ENCODE peak calls at places on chromosomes 4 and X, in six cellular contexts. L is sigmoid colon, Q is suprapubic skin, G is H1, M is prostate gland, R is upper lobe of left lung. F is an unnamed sample.

GRCh38 chr4:139950568-139950967 is 203.4 kb downstream of the MAML3 start:
- DNase-seq in Q (no peak), L (no peak), M (no peak), R (peak; percentile 44), G (no peak), F (no peak)

GRCh38 chr4:127967141-127967775 is 2.1 kb downstream of the ABHD18 start:
- DNase-seq in R (no peak), M (no peak), L (no peak), Q (no peak), G (no peak), F (no peak)

GRCh38 chr4:15434086-15434485 is 6.3 kb downstream of the C1QTNF7 start:
- DNase-seq in L (no peak), Q (no peak), M (no peak), R (no peak), G (no peak), F (no peak)

GRCh38 chr4:164856396-164856795 is 20.6 kb upstream of the APELA start:
- DNase-seq in R (no peak), L (no peak), Q (no peak), G (no peak), M (no peak), F (no peak)

GRCh38 chr4:97370581-97370980 is 772.7 kb downstream of the STPG2 start:
- DNase-seq in Q (no peak), L (no peak), M (no peak), R (no peak), G (no peak), F (no peak)

GRCh38 chr4:152970102-152970820 is 34.1 kb downstream of the FHDC1 start:
- DNase-seq in G (no peak), M (no peak), R (no peak), L (no peak), Q (no peak), F (peak; percentile 18)

GRCh38 chr4:79764118-79764517 is 308.9 kb downstream of the ANTXR2 start:
- DNase-seq in L (no peak), R (no peak), Q (no peak), G (no peak), M (no peak), F (no peak)

GRCh38 chr4:189232274-189232673 is 708.4 kb upstream of the FRG1 start:
- DNase-seq in R (no peak), Q (no peak), M (peak; percentile 12), L (no peak), G (no peak), F (no peak)

GRCh38 chr4:182142146-182143085 is 100.8 kb upstream of the TENM3 start:
- DNase-seq in M (no peak), L (no peak), R (no peak), Q (no peak), G (peak; percentile 84), F (no peak)

DNA sequence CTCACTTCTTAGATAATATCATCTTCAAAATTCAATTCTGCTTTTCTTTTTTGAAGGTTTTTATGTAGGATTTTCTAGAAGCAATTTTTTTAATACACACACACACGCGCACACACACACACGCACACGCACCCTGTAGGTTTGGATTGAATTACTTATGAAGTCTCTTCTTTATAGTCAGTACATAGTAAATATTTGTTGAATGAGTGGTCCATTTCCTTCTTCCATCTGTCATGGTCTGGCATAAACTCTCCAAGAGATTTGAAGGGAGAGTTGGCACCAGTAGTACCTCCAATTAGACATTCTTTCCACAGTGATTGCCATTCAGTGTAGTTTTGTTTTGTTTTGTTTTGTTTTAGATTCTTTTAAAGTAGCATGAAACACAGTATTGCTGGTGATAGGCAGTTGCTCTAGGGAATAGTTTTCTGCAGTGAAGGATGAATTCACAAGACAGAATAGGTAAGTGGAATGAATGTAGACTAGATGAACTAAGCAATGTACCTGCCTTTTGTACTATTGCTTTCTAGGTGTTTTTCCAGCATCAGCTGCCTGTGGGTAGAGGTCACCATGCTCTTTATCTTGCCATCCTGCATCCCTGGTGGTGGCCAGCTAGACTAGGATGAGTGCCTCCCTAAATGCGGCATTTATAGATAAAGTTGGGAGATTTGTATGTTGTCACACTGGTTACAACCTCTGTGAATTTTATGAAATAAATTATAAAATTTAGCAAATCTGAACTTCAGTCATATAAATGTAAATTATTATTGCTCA is 20.5 kb downstream of the PDLIM5 start:
- DNase-seq in R (no peak), Q (no peak), G (no peak), L (no peak), M (no peak), F (no peak)
- TF ChIP-seq POLR2AphosphoS5 in R (no peak), Q (no peak), G (no peak), L (no peak), M (no peak), F (no peak)

GRCh38 chrX:31215277-31215815 is 143.5 kb upstream of the FTHL17 start:
- DNase-seq in M (no peak), L (no peak), Q (no peak), R (no peak), G (no peak), F (no peak)
- H3K4me1 ChIP-seq in M (no peaks in the 10 kb centered on the region), L (no peaks in the 10 kb centered on the region), Q (peaks cover 3% of the 10 kb centered on the region), R (peaks cover 10% of the 10 kb centered on the region), G (no peaks in the 10 kb centered on the region), F (no peaks in the 10 kb centered on the region)

GRCh38 chr4:53103489-53103888 is 241.4 kb downstream of the RASL11B start:
- DNase-seq in M (no peak), R (no peak), L (no peak), Q (no peak), G (no peak), F (no peak)
- H3K4me3 ChIP-seq in M (no peak overlapping the region), R (no peak overlapping the region), L (no peak overlapping the region), Q (no peak overlapping the region), G (no peak overlapping the region), F (no peak overlapping the region)

GRCh38 chr4:69830529-69831269 is 29.2 kb downstream of the SULT1E1 start:
- DNase-seq in Q (no peak), L (no peak), M (peak; percentile 50), R (no peak), G (no peak), F (no peak)
- TF ChIP-seq POLR2AphosphoS5 in Q (no peak), L (no peak), M (peak; percentile 25), R (no peak), G (no peak), F (no peak)

GRCh38 chr4:7939377-7940108 is at the start of gene AFAP1:
- DNase-seq in L (peak; percentile 94), Q (peak; percentile 89), M (peak; percentile 84), R (peak; percentile 77), G (peak; percentile 97), F (no peak)

GRCh38 chr4:7938513-7939376 is 916 bp downstream of the AFAP1 start:
- DNase-seq in M (no peak), Q (no peak), R (no peak), G (no peak), L (peak; percentile 76), F (no peak)

GRCh38 chr4:7933631-7934510 is 5.8 kb downstream of the AFAP1 start:
- DNase-seq in L (peak; percentile 49), G (no peak), M (no peak), R (no peak), Q (no peak), F (no peak)

GRCh38 chr4:7941111-7942018 is 1.7 kb upstream of the AFAP1 start:
- DNase-seq in L (peak; percentile 66), M (peak; percentile 14), R (no peak), G (no peak), Q (no peak), F (no peak)

GRCh38 chr4:7936963-7937362 is 2.7 kb downstream of the AFAP1 start:
- DNase-seq in G (no peak), R (no peak), L (no peak), Q (no peak), M (no peak), F (no peak)
- H3K4me1 ChIP-seq in G (peaks cover 8% of the 10 kb centered on the region), R (peaks cover 23% of the 10 kb centered on the region), L (no peaks in the 10 kb centered on the region), Q (peaks cover 33% of the 10 kb centered on the region), M (no peaks in the 10 kb centered on the region), F (peaks cover 29% of the 10 kb centered on the region)

GRCh38 chrX:136639506-136640176 is 8.3 kb upstream of the CD40LG start:
- DNase-seq in G (no peak), R (no peak), Q (no peak), M (no peak), L (no peak), F (peak; percentile 79)
- H3K4me3 ChIP-seq in G (no peak overlapping the region), R (no peak overlapping the region), Q (no peak overlapping the region), M (no peak overlapping the region), L (no peak overlapping the region), F (no peak overlapping the region)

F was measured in vagina.